ENCODE peak calls at places on chromosomes 4 and X, in five cellular contexts. A, V, M, N and Q are unnamed samples.
A peak's percentile ranks its signal among the peaks of the same experiment; 100 is the strongest.

GRCh38 chr4:86250006-86250405 is 109.8 kb downstream of the MAPK10 start:
- DNase-seq in N (no peak), M (no peak), A (no peak), V (no peak), Q (no peak)

GRCh38 chr4:3283916-3284315 is 8.9 kb upstream of the RGS12 start:
- DNase-seq in M (no peak), A (no peak), V (no peak), N (no peak), Q (no peak)

GRCh38 chr4:82745173-82745842 is 53.3 kb downstream of the SCD5 start:
- DNase-seq in V (no peak), N (no peak), A (no peak), M (no peak), Q (no peak)

GRCh38 chr4:7186081-7186480 is 6.3 kb upstream of the SORCS2 start:
- DNase-seq in A (peak; percentile 24), V (no peak), M (no peak), N (peak; percentile 60), Q (no peak)

GRCh38 chr4:124025423-124025822 is 628.8 kb downstream of the SPRY1 start:
- DNase-seq in N (no peak), A (no peak), V (no peak), M (no peak), Q (no peak)

GRCh38 chr4:41146716-41147506 is 67.4 kb downstream of the APBB2 start:
- DNase-seq in M (no peak), N (no peak), A (no peak), V (no peak), Q (no peak)

GRCh38 chr4:45275862-45276261 is 549.5 kb upstream of the GNPDA2 start:
- DNase-seq in N (no peak), A (no peak), M (no peak), V (no peak), Q (no peak)

GRCh38 chr4:166602068-166602467 is 632.2 kb downstream of the SPOCK3 start:
- DNase-seq in N (no peak), M (no peak), V (no peak), A (no peak), Q (no peak)

GRCh38 chrX:69424161-69424560 is 80.0 kb upstream of the NALF2 start:
- DNase-seq in A (peak; percentile 4), M (no peak), N (peak; percentile 6), V (no peak), Q (peak; percentile 2)

GRCh38 chrX:118528089-118528753 is 32.6 kb downstream of the DOCK11 start:
- DNase-seq in M (peak; percentile 47), V (no peak), A (no peak), N (no peak), Q (no peak)

GRCh38 chrX:154890990-154891639 is 5.0 kb downstream of the F8A1 start:
- DNase-seq in V (no peak), M (no peak), N (no peak), A (no peak), Q (no peak)

GRCh38 chr4:134740290-134740689 is 538.7 kb upstream of the PABPC4L start:
- DNase-seq in A (no peak), N (no peak), V (no peak), M (no peak), Q (no peak)

GRCh38 chrX:125374169-125374568 is 54.5 kb downstream of the TEX13C start:
- DNase-seq in A (no peak), N (no peak), M (no peak), V (no peak), Q (no peak)

GRCh38 chr4:89755210-89755609 is 81.8 kb downstream of the SNCA start:
- DNase-seq in A (no peak), V (no peak), N (no peak), M (no peak), Q (no peak)

GRCh38 chrX:132333351-132333750 is 114.1 kb upstream of the RAP2C start:
- DNase-seq in V (no peak), M (no peak), A (no peak), N (no peak), Q (no peak)

GRCh38 chr4:53558061-53558801 is 33.1 kb downstream of the LNX1 start:
- DNase-seq in A (no peak), M (no peak), N (no peak), V (no peak), Q (no peak)

GRCh38 chr4:148315049-148315448 is 127.2 kb downstream of the NR3C2 start:
- DNase-seq in V (no peak), M (no peak), A (no peak), N (no peak), Q (no peak)

GRCh38 chr4:185540040-185540439 is 4.7 kb upstream of the PDLIM3 start:
- DNase-seq in V (no peak), N (no peak), A (no peak), M (no peak), Q (no peak)

GRCh38 chr4:185538806-185539205 is 3.5 kb upstream of the PDLIM3 start:
- DNase-seq in V (no peak), A (no peak), M (no peak), N (no peak), Q (no peak)

GRCh38 chr4:185540487-185541125 is 5.3 kb upstream of the PDLIM3 start:
- DNase-seq in M (no peak), V (no peak), N (no peak), A (no peak), Q (no peak)

GRCh38 chr4:185541251-185541671 is 6.0 kb upstream of the PDLIM3 start:
- DNase-seq in M (no peak), A (no peak), V (no peak), N (no peak), Q (no peak)

GRCh38 chr4:185542626-185543336 is 7.5 kb upstream of the PDLIM3 start:
- DNase-seq in N (no peak), M (no peak), A (no peak), V (no peak), Q (no peak)
- TF ChIP-seq CEBPB in N (no peak), M (no peak), A (no peak), V (no peak), Q (no peak)

GRCh38 chrX:29634516-29634915 is 580.8 kb upstream of the MAGEB2 start:
- DNase-seq in V (no peak), N (no peak), A (no peak), M (no peak), Q (no peak)
- TF ChIP-seq SIN3A in V (no peak), N (no peak), A (no peak), M (no peak), Q (no peak)

DNA sequence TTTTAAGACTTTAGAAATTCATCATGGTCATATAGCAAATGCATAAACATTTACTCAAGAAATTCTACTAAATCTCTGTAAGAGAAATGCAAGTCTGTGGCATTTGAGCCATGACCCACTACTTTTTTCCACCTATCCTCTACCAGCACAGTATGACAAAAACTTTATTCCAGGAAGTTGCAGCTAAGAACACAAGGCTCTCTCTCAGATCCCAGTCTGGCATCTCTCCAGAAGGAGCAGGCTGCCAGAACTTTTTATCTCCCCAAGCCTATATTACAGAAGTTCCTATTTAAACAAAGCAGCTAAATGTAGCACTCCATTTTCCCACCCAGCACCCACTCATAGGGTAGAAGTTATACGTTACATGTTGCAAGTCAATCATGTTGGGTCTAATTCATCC is 49.3 kb upstream of the EPGN start:
- DNase-seq in A (no peak), V (no peak), M (no peak), N (peak; percentile 8), Q (no peak)
- TF ChIP-seq CEBPB in A (no peak), V (no peak), M (no peak), N (no peak), Q (no peak)

DNA sequence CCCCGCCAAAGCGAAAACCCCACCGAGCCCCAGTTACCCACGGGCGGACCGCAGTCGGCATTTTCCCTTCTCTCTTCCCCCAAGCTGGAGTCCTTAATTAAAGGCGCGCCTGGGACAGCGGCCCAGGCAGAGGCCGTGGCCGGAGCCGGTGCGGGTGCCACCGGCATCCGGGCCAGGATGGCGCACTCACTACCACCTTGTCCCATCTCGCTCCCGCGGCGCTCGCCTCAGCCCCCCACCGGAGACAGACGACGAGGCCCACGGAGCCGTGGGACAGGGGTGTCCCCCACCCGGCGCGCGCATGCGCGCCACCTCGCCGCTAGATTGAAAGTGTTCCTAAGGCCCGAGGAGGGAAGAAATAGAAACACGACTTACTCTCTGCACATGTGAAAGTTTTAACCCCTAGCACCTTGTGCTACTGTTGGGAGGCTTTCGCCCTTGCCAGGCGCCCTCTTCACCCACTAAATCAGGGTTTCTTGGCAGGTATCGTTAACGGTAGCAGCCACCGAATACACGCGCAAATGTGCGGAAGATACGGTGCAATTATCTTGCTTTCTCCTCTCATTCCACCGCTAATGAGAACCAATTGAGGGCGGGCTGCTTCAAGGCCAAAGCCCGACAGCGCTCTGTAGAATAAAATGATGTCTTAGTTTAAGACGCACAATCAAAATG is 64.3 kb upstream of the CCDC160 start:
- DNase-seq in V (no peak), A (no peak), M (no peak), N (no peak), Q (no peak)
- TF ChIP-seq SIN3A in V (no peak), A (no peak), M (no peak), N (no peak), Q (no peak)

DNA sequence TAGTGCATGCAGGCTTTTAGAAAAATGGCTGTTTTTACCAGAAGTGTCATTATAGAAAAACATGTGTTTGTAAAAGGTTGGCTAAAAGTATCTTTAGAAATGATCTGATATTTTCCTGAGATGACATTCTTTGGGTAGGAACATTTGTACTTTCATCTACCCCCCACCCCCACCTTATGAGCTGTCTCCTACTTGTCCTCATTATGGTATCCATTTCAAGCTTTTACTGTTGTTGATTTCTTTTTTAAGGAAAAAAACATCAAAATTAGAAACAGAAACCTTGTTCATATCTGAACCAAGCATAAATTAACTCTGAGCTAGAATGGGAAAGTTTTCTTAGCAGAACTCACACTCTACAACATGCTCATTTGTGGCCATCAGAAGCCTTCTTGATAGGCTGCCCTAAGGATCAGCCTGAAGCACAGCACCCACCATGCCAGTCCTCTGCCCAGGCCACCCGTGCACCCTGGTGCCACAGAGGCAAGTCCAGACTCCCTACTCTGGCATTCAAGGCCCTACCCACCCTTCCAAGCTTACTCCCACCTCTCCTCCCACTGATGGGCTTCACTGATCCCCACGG is 49.4 kb downstream of the NSG1 start:
- DNase-seq in N (no peak), A (no peak), M (no peak), V (no peak), Q (no peak)
- TF ChIP-seq CEBPB in N (no peak), A (no peak), M (no peak), V (no peak), Q (no peak)

DNA sequence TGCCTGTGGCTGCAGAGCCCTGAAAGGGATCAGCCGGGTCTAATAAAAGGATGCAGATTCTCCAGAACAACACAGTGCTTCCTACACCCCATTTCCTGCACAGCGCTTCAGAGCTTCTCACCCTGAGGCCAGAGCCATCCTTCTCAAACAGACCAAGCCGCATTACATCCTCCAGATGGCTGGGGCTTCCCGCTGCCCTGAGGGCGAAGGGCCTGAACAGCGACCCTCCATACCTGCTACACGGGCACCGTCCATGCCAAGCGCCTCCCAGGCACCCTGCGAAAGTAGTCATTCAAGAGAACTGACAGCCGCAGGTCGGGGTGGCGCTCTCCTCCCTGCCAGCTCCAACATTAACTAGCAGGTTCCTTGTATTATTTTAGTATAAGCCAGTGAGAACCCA is 36.5 kb downstream of the ACOX3 start:
- DNase-seq in V (no peak), A (no peak), N (no peak), M (no peak), Q (no peak)
- TF ChIP-seq SIN3A in V (no peak), A (no peak), N (no peak), M (no peak), Q (no peak)

DNA sequence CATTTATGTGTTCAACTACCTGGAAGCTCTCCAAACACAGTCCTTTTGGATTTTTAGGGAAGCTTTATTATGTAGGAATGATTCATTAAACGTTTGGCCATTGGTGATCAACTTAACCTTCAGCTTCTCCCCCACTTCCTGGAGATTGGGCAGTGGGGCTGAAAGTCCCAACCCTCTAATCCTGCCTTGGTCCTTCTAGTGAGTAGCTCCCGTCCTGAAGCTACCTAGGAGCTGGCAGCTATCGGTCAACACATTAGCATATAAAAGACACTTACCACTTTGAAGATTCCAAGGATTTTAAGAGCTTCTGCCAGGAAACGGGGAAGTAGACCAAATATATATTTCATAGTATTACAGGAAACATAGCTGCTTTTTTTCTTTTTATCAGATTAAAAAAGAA is 69.7 kb downstream of the MCUB start:
- DNase-seq in N (no peak), A (no peak), V (no peak), M (no peak), Q (no peak)
- TF ChIP-seq CEBPB in N (no peak), A (no peak), V (no peak), M (no peak), Q (no peak)